ENCODE peak calls at places on chromosomes 1 and 21, in six cellular contexts. K is HCT116, D is K562, A is SK-N-SH, R is GM12878, Q is HepG2. G is an unnamed sample. For H3K4me1, the result is how much of the 10 kb centered on the place peaks cover.

GRCh38 chr1:209567788-209568187 is 15.7 kb upstream of the CAMK1G start:
- DNase-seq in K (no peak), D (no peak), A (no peak), R (no peak), Q (no peak), G (no peak)

GRCh38 chr1:30407862-30408580 is 315.4 kb downstream of the MATN1 start:
- DNase-seq in K (no peak), D (no peak), A (peak), R (no peak), Q (no peak), G (no peak)

GRCh38 chr1:26340047-26340481 is 13.9 kb downstream of the CRYBG2 start:
- DNase-seq in K (no peak), D (no peak), A (no peak), R (no peak), Q (no peak), G (no peak)

GRCh38 chr1:8031176-8031785 is 5.2 kb upstream of the ERRFI1 start:
- DNase-seq in K (no peak), D (peak), A (peak), R (no peak), Q (no peak), G (no peak)

GRCh38 chr1:96361251-96361856 is 360.2 kb upstream of the PTBP2 start:
- DNase-seq in K (no peak), D (no peak), A (no peak), R (no peak), Q (no peak), G (no peak)

GRCh38 chr1:235649722-235650163 is at the start of gene GNG4:
- DNase-seq in K (no peak), D (no peak), A (peak), R (no peak), Q (no peak), G (no peak)

GRCh38 chr21:32940079-32941014 is 85.4 kb upstream of the OLIG2 start:
- DNase-seq in K (peak), D (peak), A (peak), R (no peak), Q (peak), G (peak)

GRCh38 chr1:215887618-215888017 is 320.5 kb downstream of the KCTD3 start:
- DNase-seq in K (no peak), D (no peak), A (no peak), R (no peak), Q (no peak), G (no peak)

GRCh38 chr1:119713039-119713537 is 1.4 kb downstream of the PHGDH start:
- DNase-seq in K (no peak), D (no peak), A (peak), R (no peak), Q (no peak), G (no peak)

GRCh38 chr1:155967410-155968400 is 10.6 kb downstream of the ARHGEF2 start:
- DNase-seq in K (no peak), D (no peak), A (peak), R (no peak), Q (peak), G (no peak)

GRCh38 chr1:42335809-42336518 is 929 bp upstream of the FOXJ3 start:
- DNase-seq in K (no peak), D (no peak), A (no peak), R (no peak), Q (peak), G (no peak)

GRCh38 chr1:4276238-4276637 is 376.2 kb upstream of the C1orf174 start:
- DNase-seq in K (no peak), D (no peak), A (no peak), R (no peak), Q (no peak), G (no peak)

GRCh38 chr1:113146242-113147072 is 73.5 kb downstream of the LRIG2 start:
- DNase-seq in K (no peak), D (peak), A (peak), R (no peak), Q (peak), G (no peak)

GRCh38 chr1:233233508-233234040 is 62.0 kb downstream of the PCNX2 start:
- DNase-seq in K (no peak), D (no peak), A (no peak), R (no peak), Q (no peak), G (no peak)

GRCh38 chr1:36539526-36539925 is 56.8 kb upstream of the CSF3R start:
- DNase-seq in K (no peak), D (no peak), A (no peak), R (no peak), Q (no peak), G (no peak)

GRCh38 chr1:84584126-84584525 is 9.9 kb upstream of the CTBS start:
- DNase-seq in K (no peak), D (no peak), A (no peak), R (no peak), Q (no peak), G (peak)

GRCh38 chr1:28235746-28236655 is at the start of gene ATP5IF1:
- DNase-seq in K (peak), D (peak), A (peak), R (peak), Q (peak), G (peak)

GRCh38 chr1:41727749-41728115 is 191.0 kb downstream of the HIVEP3 start:
- DNase-seq in K (no peak), D (no peak), A (no peak), R (no peak), Q (no peak), G (no peak)

GRCh38 chr21:33975548-33976081 is 60.0 kb upstream of the ATP5PO start:
- DNase-seq in K (no peak), D (peak), A (no peak), R (peak), Q (no peak), G (no peak)

GRCh38 chr1:23916209-23917131 is 3.3 kb upstream of the CNR2 start:
- DNase-seq in K (peak), D (peak), A (peak), R (peak), Q (peak), G (peak)

GRCh38 chr1:226654508-226655124 is 84.5 kb downstream of the ITPKB start:
- DNase-seq in K (no peak), D (no peak), A (no peak), R (no peak), Q (no peak), G (no peak)

GRCh38 chr1:61332196-61332753 is 249.9 kb downstream of the NFIA start:
- DNase-seq in K (no peak), D (no peak), A (no peak), R (peak), Q (no peak), G (no peak)

GRCh38 chr21:35578350-35578782 is 482.0 kb downstream of the SETD4 start:
- DNase-seq in K (no peak), D (no peak), A (no peak), R (no peak), Q (no peak), G (no peak)

GRCh38 chr1:229596961-229597699 is 28.8 kb downstream of the TAF5L start:
- DNase-seq in K (no peak), D (no peak), A (no peak), R (no peak), Q (no peak), G (no peak)

GRCh38 chr1:63327417-63328139 is 5.2 kb downstream of the FOXD3 start:
- DNase-seq in K (peak), D (peak), A (peak), R (no peak), Q (peak), G (peak)

GRCh38 chr21:17775431-17776126 is 43.6 kb downstream of the C21orf91 start:
- DNase-seq in K (no peak), D (no peak), A (no peak), R (peak), Q (peak), G (no peak)

GRCh38 chr1:89725016-89725380 is 92.1 kb downstream of the LRRC8C start:
- DNase-seq in K (no peak), D (no peak), A (no peak), R (no peak), Q (no peak), G (no peak)

GRCh38 chr1:19442150-19443096 is 42.9 kb downstream of the CAPZB start:
- DNase-seq in K (no peak), D (no peak), A (no peak), R (no peak), Q (no peak), G (no peak)

GRCh38 chr1:111032295-111032897 is 68.7 kb upstream of the LRIF1 start:
- DNase-seq in K (peak), D (peak), A (peak), R (no peak), Q (peak), G (peak)

GRCh38 chr1:22223176-22223575 is 80.3 kb upstream of the WNT4 start:
- DNase-seq in K (no peak), D (no peak), A (no peak), R (no peak), Q (no peak), G (no peak)

GRCh38 chr1:113226118-113226517 is 153.1 kb downstream of the LRIG2 start:
- DNase-seq in K (no peak), D (no peak), A (no peak), R (peak), Q (no peak), G (no peak)

GRCh38 chr1:160866861-160867260 is 4.2 kb upstream of the CD244 start:
- DNase-seq in K (no peak), D (no peak), A (no peak), R (no peak), Q (no peak), G (no peak)

GRCh38 chr1:225655509-225656258 is 2.8 kb upstream of the ENAH start:
- DNase-seq in K (peak), D (no peak), A (no peak), R (no peak), Q (peak), G (no peak)

GRCh38 chr1:28339551-28339950 is 10.7 kb downstream of the MED18 start:
- DNase-seq in K (no peak), D (no peak), A (no peak), R (no peak), Q (no peak), G (no peak)

GRCh38 chr1:167916766-167917511 is 3.0 kb upstream of the ADCY10 start:
- DNase-seq in K (no peak), D (no peak), A (no peak), R (no peak), Q (peak), G (no peak)

GRCh38 chr1:27606708-27607238 is 2.8 kb upstream of the AHDC1 start:
- DNase-seq in K (no peak), D (no peak), A (no peak), R (no peak), Q (peak), G (no peak)

GRCh38 chr1:65265296-65266271 is 43.8 kb upstream of the DNAJC6 start:
- DNase-seq in K (no peak), D (no peak), A (peak), R (no peak), Q (peak), G (peak)
- H3K9ac ChIP-seq in K (no peak), D (peak), A (no peak), R (peak), Q (peak), G (peak)

GRCh38 chr21:26952274-26953066 is 14.4 kb downstream of the ADAMTS5 start:
- DNase-seq in K (no peak), D (no peak), A (no peak), R (no peak), Q (no peak), G (no peak)

GRCh38 chr21:26945916-26946315 is 21.0 kb downstream of the ADAMTS5 start:
- DNase-seq in K (no peak), D (no peak), A (no peak), R (no peak), Q (no peak), G (no peak)

GRCh38 chr21:26949830-26950229 is 17.1 kb downstream of the ADAMTS5 start:
- DNase-seq in K (no peak), D (no peak), A (no peak), R (no peak), Q (no peak), G (no peak)

GRCh38 chr21:26946744-26947446 is 20.0 kb downstream of the ADAMTS5 start:
- DNase-seq in K (no peak), D (no peak), A (no peak), R (no peak), Q (no peak), G (no peak)

GRCh38 chr21:26948194-26948593 is 18.7 kb downstream of the ADAMTS5 start:
- DNase-seq in K (no peak), D (no peak), A (no peak), R (no peak), Q (no peak), G (no peak)
- H3K4me1 ChIP-seq in K (under half), D (under half), A (under half), R (under half), Q (under half), G (under half)

DNA sequence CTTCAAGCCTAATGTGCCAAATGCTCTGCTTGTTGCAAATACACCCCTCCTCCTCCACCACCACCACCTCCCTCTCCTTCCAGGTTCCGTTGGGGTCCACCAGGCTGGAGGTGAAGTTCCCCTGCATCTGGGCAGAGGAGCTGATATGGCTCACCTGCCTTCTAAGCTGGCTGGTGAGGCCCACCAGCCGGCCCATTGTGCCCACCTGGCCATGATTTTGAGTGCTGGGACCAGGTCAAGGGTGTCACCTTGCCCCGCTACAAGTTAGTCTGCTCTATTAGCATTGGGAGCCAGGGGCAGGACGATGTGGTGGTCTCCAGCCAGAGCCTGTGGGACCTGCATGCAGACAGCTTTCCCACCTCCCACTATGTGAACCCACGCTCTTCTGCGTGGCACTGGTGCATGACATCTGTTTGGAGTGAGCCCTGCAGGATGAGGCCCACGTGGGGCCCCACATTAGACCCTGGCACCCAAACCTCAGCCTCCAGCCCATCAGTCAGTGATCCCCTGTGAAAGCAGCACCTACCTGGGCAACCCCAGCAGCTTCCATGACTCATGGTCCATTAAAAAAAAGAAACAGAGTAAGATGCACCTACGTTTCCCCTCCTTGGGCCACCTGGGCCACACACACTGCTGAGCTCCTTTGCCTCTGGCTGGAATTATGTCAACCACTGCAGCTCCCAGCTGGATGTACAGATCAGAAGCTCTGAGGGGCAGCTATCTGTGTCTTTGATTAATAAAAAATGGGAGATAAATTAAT is 15.6 kb upstream of the CDCP2 start:
- DNase-seq in K (no peak), D (no peak), A (no peak), R (no peak), Q (no peak), G (no peak)
- TF ChIP-seq YY1 in K (no peak), D (no peak), A (no peak), R (no peak), Q (no peak), G (no peak)

GRCh38 chr1:69569281-69569970 is 1.7 kb downstream of the LRRC7 start:
- DNase-seq in K (no peak), D (peak), A (peak), R (no peak), Q (no peak), G (no peak)

GRCh38 chr1:69567847-69568434 is at the start of gene LRRC7:
- DNase-seq in K (no peak), D (peak), A (peak), R (no peak), Q (no peak), G (peak)

GRCh38 chr1:69569983-69570755 is 2.4 kb downstream of the LRRC7 start:
- DNase-seq in K (no peak), D (no peak), A (no peak), R (no peak), Q (no peak), G (no peak)

GRCh38 chr1:69572921-69573320 is 5.2 kb downstream of the LRRC7 start:
- DNase-seq in K (no peak), D (no peak), A (no peak), R (no peak), Q (no peak), G (no peak)

DNA sequence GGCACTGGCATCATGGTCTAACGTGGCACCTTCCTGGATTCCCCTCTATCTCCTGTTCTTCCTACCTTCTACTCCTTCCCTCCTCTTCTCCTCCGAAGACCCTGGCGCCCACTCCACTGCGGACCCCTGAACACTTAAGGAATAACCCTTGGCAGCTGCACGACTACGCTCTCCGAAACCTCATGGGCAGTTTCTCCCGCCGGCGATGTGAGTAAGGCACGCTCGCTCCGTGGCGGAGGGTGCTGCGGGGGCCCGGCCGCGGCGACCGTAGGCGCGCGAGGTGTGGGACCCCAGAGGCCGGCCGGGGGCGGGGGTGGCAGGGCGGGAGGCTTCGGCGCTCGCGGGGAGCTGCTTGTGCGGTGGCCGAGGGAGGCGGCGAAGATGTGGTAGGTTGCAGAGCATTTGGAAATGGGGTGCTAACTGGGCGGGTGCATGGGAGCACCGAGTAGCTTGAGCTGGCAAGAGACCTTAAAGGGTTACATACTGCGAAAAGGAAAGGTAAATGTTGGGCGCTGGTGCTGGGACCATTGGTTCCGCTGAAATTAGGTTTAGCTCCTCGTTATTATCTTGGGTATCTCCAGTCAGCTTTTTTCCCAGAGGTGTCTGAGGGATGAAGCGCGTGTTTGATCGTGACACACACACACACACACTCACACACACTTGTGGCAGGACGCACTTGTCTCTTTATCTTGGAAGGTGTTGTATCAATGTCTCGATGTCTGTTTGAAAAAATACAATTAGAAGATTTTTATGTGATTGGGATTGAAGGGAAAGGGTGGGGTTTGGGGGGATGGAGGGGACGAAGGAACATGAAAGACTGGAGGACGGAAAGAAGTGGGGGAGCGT is 936 bp downstream of the LRRC7 start:
- DNase-seq in K (no peak), D (peak), A (peak), R (no peak), Q (no peak), G (no peak)
- H3K9ac ChIP-seq in K (no peak), D (peak), A (no peak), R (no peak), Q (no peak), G (peak)

GRCh38 chr21:39525601-39526000 is 73.8 kb downstream of the SH3BGR start:
- DNase-seq in K (no peak), D (no peak), A (no peak), R (no peak), Q (no peak), G (no peak)

GRCh38 chr21:39523930-39524329 is 72.2 kb downstream of the SH3BGR start:
- DNase-seq in K (no peak), D (no peak), A (peak), R (no peak), Q (no peak), G (no peak)

GRCh38 chr21:39527067-39527595 is 75.4 kb downstream of the SH3BGR start:
- DNase-seq in K (no peak), D (no peak), A (no peak), R (no peak), Q (no peak), G (no peak)

GRCh38 chr21:39523398-39523797 is 71.6 kb downstream of the SH3BGR start:
- DNase-seq in K (no peak), D (no peak), A (no peak), R (no peak), Q (no peak), G (no peak)

DNA sequence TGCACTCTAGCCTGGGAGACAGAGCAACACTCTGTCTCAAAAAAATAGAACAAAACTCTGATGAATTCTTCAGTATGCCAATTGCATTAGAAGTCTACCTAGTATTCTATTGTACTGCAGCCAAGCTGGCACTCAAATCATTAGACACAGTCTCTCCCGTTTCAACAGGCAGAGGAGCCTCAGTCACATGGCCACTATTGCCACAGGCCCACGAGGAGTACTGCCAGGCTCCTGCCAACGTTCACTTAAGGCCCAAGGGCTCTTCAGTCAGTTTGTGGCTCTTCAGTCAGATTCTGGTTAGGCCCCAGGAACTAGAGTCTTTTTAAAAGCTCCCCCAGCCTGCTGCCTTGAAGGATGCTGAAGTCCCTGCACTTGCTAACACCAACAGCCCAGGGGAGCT is 73.4 kb downstream of the SH3BGR start:
- DNase-seq in K (no peak), D (no peak), A (no peak), R (no peak), Q (no peak), G (no peak)
- H3K4me1 ChIP-seq in K (under half), D (under half), A (under half), R (under half), Q (under half), G (under half)

G was measured in NT2/D1.